ENCODE peak calls at places on chromosome 21, in six cellular contexts. L is adrenal gland, Z is BE2C, C is MM.1S, N is mucosa of descending colon, J is transverse colon. T is an unnamed sample.

GRCh38 chr21:38937286-38937790 is 131.6 kb downstream of the ETS2 start:
- DNase-seq in J (no peak), Z (no peak), C (no peak), N (no peak), L (no peak), T (no peak)

GRCh38 chr21:43467785-43468184 is 40.9 kb upstream of the SIK1 start:
- DNase-seq in Z (no peak), C (no peak), N (peak), J (no peak), L (no peak), T (no peak)

GRCh38 chr21:43884012-43884860 is 19.2 kb downstream of the AGPAT3 start:
- DNase-seq in C (no peak), N (peak), J (peak), L (peak), Z (peak), T (no peak)

GRCh38 chr21:31042080-31042464 is 3.8 kb upstream of the KRTAP19-8 start:
- DNase-seq in J (no peak), C (no peak), Z (no peak), N (no peak), L (no peak), T (no peak)

GRCh38 chr21:17732306-17732705 is 86.8 kb downstream of the C21orf91 start:
- DNase-seq in Z (peak), L (no peak), C (no peak), N (no peak), J (no peak), T (no peak)

GRCh38 chr21:29753216-29753615 is 186.6 kb downstream of the GRIK1 start:
- DNase-seq in C (no peak), L (no peak), Z (no peak), J (no peak), N (no peak), T (peak)

GRCh38 chr21:26389971-26390641 is 183.0 kb downstream of the CYYR1 start:
- DNase-seq in J (no peak), N (no peak), L (no peak), Z (no peak), C (peak), T (peak)

GRCh38 chr21:16838330-16838729 is 674.5 kb upstream of the CXADR start:
- DNase-seq in J (no peak), C (no peak), N (no peak), Z (no peak), L (peak), T (peak)

GRCh38 chr21:16587141-16587570 is 857.4 kb downstream of the USP25 start:
- DNase-seq in N (peak), J (peak), L (peak), C (peak), Z (peak), T (peak)

GRCh38 chr21:29114765-29115164 is 15.7 kb upstream of the MAP3K7CL start:
- DNase-seq in Z (no peak), J (no peak), C (no peak), L (no peak), N (no peak), T (peak)

GRCh38 chr21:40049031-40049958 is 182.1 kb downstream of the PCP4 start:
- DNase-seq in N (no peak), C (no peak), L (peak), J (peak), Z (no peak), T (no peak)

GRCh38 chr21:17848228-17848627 is 29.1 kb upstream of the C21orf91 start:
- DNase-seq in C (no peak), Z (no peak), L (no peak), J (peak), N (peak), T (peak)

GRCh38 chr21:39016740-39017315 is 166.4 kb downstream of the PSMG1 start:
- DNase-seq in N (no peak), C (peak), J (peak), Z (no peak), L (peak), T (no peak)

GRCh38 chr21:27519357-27519756 is 552.5 kb upstream of the ADAMTS5 start:
- DNase-seq in Z (no peak), C (no peak), J (no peak), L (no peak), N (no peak), T (peak)

GRCh38 chr21:16061194-16061593 is 331.4 kb downstream of the USP25 start:
- DNase-seq in Z (no peak), N (no peak), C (no peak), L (no peak), J (no peak), T (no peak)

GRCh38 chr21:16707274-16707673 is 805.6 kb upstream of the CXADR start:
- DNase-seq in J (no peak), L (no peak), C (peak), N (no peak), Z (no peak), T (no peak)

GRCh38 chr21:39676054-39676771 is 63.5 kb downstream of the B3GALT5 start:
- DNase-seq in L (no peak), C (peak), Z (peak), J (peak), N (no peak), T (no peak)

GRCh38 chr21:26852422-26852821 is 7.2 kb upstream of the ADAMTS1 start:
- DNase-seq in N (no peak), Z (no peak), J (no peak), L (no peak), C (no peak), T (no peak)

GRCh38 chr21:30146558-30147282 is 19.9 kb downstream of the CLDN17 start:
- DNase-seq in L (no peak), C (no peak), Z (no peak), N (no peak), J (no peak), T (no peak)

GRCh38 chr21:18249542-18250152 is 5.0 kb downstream of the CHODL start:
- DNase-seq in Z (peak), C (peak), J (no peak), N (no peak), L (no peak), T (no peak)

GRCh38 chr21:39071623-39072214 is 111.5 kb downstream of the PSMG1 start:
- DNase-seq in Z (no peak), C (peak), L (no peak), J (no peak), N (no peak), T (peak)

GRCh38 chr21:28943631-28944030 is 49.0 kb downstream of the LTN1 start:
- DNase-seq in J (no peak), L (no peak), N (no peak), Z (no peak), C (no peak), T (peak)

GRCh38 chr21:38909929-38910328 is 104.2 kb downstream of the ETS2 start:
- DNase-seq in L (no peak), C (no peak), Z (no peak), J (no peak), N (no peak), T (no peak)

GRCh38 chr21:29360799-29361765 is 62.4 kb downstream of the BACH1 start:
- DNase-seq in C (no peak), Z (no peak), N (no peak), J (no peak), L (peak), T (no peak)

GRCh38 chr21:26405735-26406361 is 167.2 kb downstream of the CYYR1 start:
- DNase-seq in N (peak), J (no peak), Z (peak), C (peak), L (peak), T (peak)

GRCh38 chr21:24514081-24514733 is 1093.1 kb downstream of the MRPL39 start:
- DNase-seq in N (no peak), L (no peak), J (no peak), Z (no peak), C (peak), T (peak)

GRCh38 chr21:43854773-43855633 is 10.0 kb upstream of the AGPAT3 start:
- DNase-seq in C (peak), L (no peak), Z (no peak), J (no peak), N (no peak), T (peak)

GRCh38 chr21:40562603-40563002 is 284.4 kb downstream of the DSCAM start:
- DNase-seq in C (no peak), Z (no peak), J (no peak), N (no peak), L (no peak), T (no peak)

GRCh38 chr21:28822882-28823335 is 169.8 kb downstream of the LTN1 start:
- DNase-seq in N (peak), Z (peak), C (no peak), L (no peak), J (peak), T (peak)

GRCh38 chr21:26055841-26056264 is 114.7 kb downstream of the APP start:
- DNase-seq in N (no peak), C (no peak), Z (no peak), J (no peak), L (no peak), T (no peak)

GRCh38 chr21:29181799-29182470 is 51.5 kb downstream of the MAP3K7CL start:
- DNase-seq in N (peak), C (peak), J (peak), Z (no peak), L (peak), T (peak)

GRCh38 chr21:26795866-26796329 is 49.3 kb downstream of the ADAMTS1 start:
- DNase-seq in Z (peak), J (peak), L (peak), C (no peak), N (peak), T (peak)

GRCh38 chr21:29075706-29076447 is 2.4 kb upstream of the CCT8 start:
- DNase-seq in Z (no peak), N (no peak), L (no peak), C (no peak), J (no peak), T (no peak)

GRCh38 chr21:16193758-16194606 is 464.2 kb downstream of the USP25 start:
- DNase-seq in C (peak), L (peak), Z (peak), N (peak), J (peak), T (peak)

GRCh38 chr21:9737871-9738520 is 783.4 kb upstream of the TPTE start:
- DNase-seq in J (no peak), L (no peak), Z (no peak), N (no peak), C (no peak), T (no peak)

GRCh38 chr21:28793043-28793442 is 199.6 kb downstream of the LTN1 start:
- DNase-seq in C (no peak), J (no peak), Z (no peak), L (no peak), N (no peak), T (peak)

GRCh38 chr21:38813554-38813953 is 7.8 kb downstream of the ETS2 start:
- DNase-seq in N (peak), Z (no peak), C (no peak), J (no peak), L (no peak), T (peak)

GRCh38 chr21:16751705-16752104 is 761.1 kb upstream of the CXADR start:
- DNase-seq in C (no peak), N (no peak), L (no peak), Z (no peak), J (no peak), T (no peak)

GRCh38 chr21:26717146-26717739 is 128.0 kb downstream of the ADAMTS1 start:
- DNase-seq in N (no peak), Z (no peak), J (no peak), L (no peak), C (peak), T (peak)

GRCh38 chr21:42425603-42425985 is 21.9 kb downstream of the UBASH3A start:
- DNase-seq in Z (no peak), N (no peak), C (no peak), L (no peak), J (no peak), T (no peak)

GRCh38 chr21:42426424-42426823 is 22.7 kb downstream of the UBASH3A start:
- DNase-seq in Z (no peak), J (no peak), C (no peak), N (no peak), L (no peak), T (no peak)

GRCh38 chr21:42423685-42424084 is 20.0 kb downstream of the UBASH3A start:
- DNase-seq in L (no peak), C (no peak), N (no peak), Z (no peak), J (no peak), T (no peak)

GRCh38 chr21:42423197-42423675 is 19.5 kb downstream of the UBASH3A start:
- DNase-seq in Z (no peak), C (peak), N (peak), L (no peak), J (peak), T (no peak)

GRCh38 chr21:42424848-42425602 is 21.3 kb downstream of the UBASH3A start:
- DNase-seq in Z (no peak), J (peak), N (peak), C (peak), L (no peak), T (no peak)
- H3K4me3 ChIP-seq in Z (no peak), J (no peak), N (no peak), C (no peak), L (no peak), T (no peak)

DNA sequence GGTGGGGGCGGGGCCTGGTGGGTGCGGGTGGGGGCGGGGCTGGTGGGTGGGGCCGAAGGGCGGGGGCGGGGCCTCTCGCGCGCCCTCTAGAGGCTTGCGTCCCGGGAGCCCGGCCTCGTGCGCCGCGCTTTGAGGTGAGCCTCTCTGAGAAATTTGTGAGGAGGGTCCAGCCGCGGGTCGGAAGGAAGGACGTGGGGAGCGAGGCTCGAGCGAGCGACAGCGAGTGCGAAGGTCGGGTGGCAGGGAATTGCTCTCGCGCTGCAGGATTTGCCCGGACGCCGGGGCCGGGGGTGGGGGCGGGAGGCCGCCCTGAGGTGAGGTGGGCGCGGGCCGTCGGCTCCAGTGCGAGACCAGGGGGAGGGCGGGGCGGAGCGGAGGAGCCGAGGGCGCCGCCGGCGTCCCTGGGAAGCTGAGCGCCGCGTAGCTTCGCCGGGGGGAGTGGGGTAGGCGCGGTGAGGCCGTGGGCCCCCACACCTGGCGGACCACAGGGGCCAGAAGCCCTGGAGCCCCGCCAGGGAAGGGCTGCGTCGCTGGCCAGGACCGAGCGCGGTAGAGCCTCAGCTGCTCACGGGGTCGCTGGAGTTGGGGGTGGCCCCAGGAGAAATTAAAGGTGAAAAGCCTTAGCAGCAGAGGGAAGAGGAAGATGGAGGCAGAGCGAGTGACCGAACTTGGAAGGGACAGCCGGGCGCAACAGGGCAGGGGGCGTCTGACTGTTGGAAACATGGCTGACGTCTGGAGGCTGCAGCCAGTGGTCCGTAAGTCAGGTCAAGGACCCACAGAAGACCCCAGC is 754 bp upstream of the LSS start:
- DNase-seq in Z (peak), J (no peak), C (no peak), L (no peak), N (no peak), T (no peak)
- TF ChIP-seq CTCF in Z (peak), J (peak), C (peak), L (peak), N (no peak), T (peak)

GRCh38 chr21:14526816-14527689 is 19.1 kb downstream of the SAMSN1 start:
- DNase-seq in N (no peak), J (no peak), C (no peak), L (no peak), Z (no peak), T (no peak)
- H3K4me3 ChIP-seq in N (no peak), J (no peak), C (no peak), L (no peak), Z (no peak), T (no peak)

GRCh38 chr21:32771134-32771523 is 426 bp downstream of the PAXBP1 start:
- DNase-seq in C (peak), N (peak), L (peak), J (peak), Z (peak), T (peak)

GRCh38 chr21:32772281-32773047 is 909 bp upstream of the PAXBP1 start:
- DNase-seq in L (peak), Z (no peak), J (peak), C (peak), N (peak), T (peak)

GRCh38 chr21:32768530-32768929 is 3.0 kb downstream of the PAXBP1 start:
- DNase-seq in L (no peak), J (no peak), Z (no peak), N (no peak), C (no peak), T (no peak)

GRCh38 chr21:32770514-32771133 is 931 bp downstream of the PAXBP1 start:
- DNase-seq in N (no peak), Z (no peak), C (peak), J (no peak), L (peak), T (peak)
- TF ChIP-seq CTCF in N (no peak), Z (peak), C (peak), J (no peak), L (no peak), T (no peak)

GRCh38 chr21:33947451-33948095 is 32.0 kb upstream of the ATP5PO start:
- DNase-seq in L (peak), Z (peak), C (peak), N (peak), J (peak), T (peak)

GRCh38 chr21:33948096-33948950 is 32.7 kb upstream of the ATP5PO start:
- DNase-seq in L (peak), Z (peak), C (peak), J (peak), N (peak), T (peak)

GRCh38 chr21:33949516-33950424 is 34.2 kb upstream of the ATP5PO start:
- DNase-seq in J (no peak), L (no peak), N (no peak), Z (no peak), C (peak), T (no peak)

GRCh38 chr21:33950425-33951079 is 34.9 kb upstream of the ATP5PO start:
- DNase-seq in Z (no peak), C (no peak), N (no peak), J (no peak), L (no peak), T (no peak)

GRCh38 chr21:33948951-33949444 is 33.4 kb upstream of the ATP5PO start:
- DNase-seq in J (no peak), N (no peak), C (no peak), L (no peak), Z (no peak), T (no peak)
- H3K4me3 ChIP-seq in J (no peak), N (no peak), C (no peak), L (no peak), Z (no peak), T (no peak)

GRCh38 chr21:44904141-44904923 is 16.4 kb downstream of the ITGB2 start:
- DNase-seq in C (no peak), N (no peak), Z (no peak), L (no peak), J (no peak), T (no peak)
- TF ChIP-seq CTCF in C (no peak), N (no peak), Z (no peak), L (no peak), J (no peak), T (no peak)

DNA sequence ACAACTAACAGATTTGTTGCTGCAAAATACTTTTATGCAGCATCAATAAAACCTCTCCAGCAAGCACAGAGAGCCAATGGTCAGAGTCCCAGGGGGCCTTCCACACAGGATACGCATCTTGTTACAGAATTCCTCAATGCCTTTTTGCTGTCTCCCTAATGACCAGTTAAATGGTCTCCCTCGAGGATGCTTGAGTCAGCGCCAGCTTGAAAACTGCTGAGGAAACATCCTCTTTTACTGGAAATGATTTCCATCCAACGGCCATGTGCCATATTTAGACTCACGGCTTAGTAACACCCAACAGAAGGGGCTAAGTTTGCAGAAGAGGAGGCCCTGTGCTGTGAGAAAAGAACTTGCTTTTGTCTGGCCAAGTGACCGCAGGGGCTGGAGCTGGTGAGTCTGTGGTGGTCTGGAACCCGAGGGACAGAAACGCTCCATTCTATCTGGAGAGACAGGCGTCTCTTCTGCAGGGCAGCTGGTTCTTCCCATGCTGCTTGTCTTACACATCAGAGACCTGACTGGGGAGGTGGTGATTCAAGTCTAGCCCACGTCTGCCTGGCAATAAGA is 496.4 kb downstream of the SETD4 start:
- DNase-seq in N (peak), L (peak), Z (no peak), J (peak), C (no peak), T (peak)
- H3K4me3 ChIP-seq in N (no peak), L (no peak), Z (no peak), J (no peak), C (no peak), T (peak)

DNA sequence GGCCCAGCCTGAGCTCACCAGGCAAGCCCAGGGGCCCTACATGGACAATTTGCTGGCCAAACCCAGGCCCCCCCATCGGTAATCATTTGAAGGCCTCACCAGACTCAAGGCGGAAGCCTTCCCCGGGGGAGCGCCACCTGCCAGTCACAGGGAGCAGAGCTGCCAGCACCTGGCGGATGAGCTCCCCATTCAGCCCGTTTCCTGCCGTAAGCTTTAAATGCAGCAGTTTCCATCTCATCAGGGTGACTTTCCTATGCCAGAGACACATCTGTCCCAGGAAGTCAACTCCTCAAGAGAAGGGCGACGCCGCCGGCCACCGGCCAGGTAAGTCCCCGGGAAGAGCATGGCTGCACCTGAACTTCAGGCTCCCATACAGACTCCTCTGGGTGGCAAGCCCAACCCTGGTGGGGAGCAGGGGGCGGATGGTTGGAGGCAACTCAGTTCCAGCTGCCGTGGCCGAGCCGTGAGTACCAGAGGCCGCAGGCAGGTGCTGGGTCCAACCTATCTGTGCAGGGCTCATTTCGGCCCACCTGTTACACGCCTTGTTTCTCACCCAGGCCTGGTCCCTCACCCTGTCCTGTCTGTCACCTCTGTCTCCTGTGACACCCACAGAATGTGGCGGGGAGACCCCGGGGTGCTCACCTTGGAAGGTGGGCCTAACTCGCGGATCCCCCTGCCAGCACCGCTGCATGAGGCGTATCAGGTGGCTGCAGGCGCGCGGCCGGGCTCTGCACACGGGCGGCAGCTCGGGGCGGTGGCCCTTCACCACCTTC is 20.7 kb downstream of the RIPK4 start:
- DNase-seq in L (no peak), N (no peak), C (no peak), J (no peak), Z (no peak), T (no peak)
- TF ChIP-seq CTCF in L (no peak), N (no peak), C (peak), J (no peak), Z (no peak), T (no peak)

GRCh38 chr21:36695283-36695634 is 3.7 kb upstream of the SIM2 start:
- DNase-seq in J (no peak), C (no peak), N (no peak), Z (no peak), L (no peak), T (no peak)
- H3K4me3 ChIP-seq in J (no peak), C (no peak), N (no peak), Z (no peak), L (no peak), T (no peak)

T was measured in cardiac fibroblast.